ENCODE peak calls at places on chromosomes 7 and 10, in seven cellular contexts. C is GM20000; L is stomach; N is NCI-H1048; U is activated naive CD4-positive, alpha-beta T cell treated with anti-CD3 and anti-CD28 coated beads, Interleukin-2, amount 50 U/mL, for 16 hours; T is activated effector memory CD4-positive, alpha-beta T cell treated with anti-CD3 and anti-CD28 coated beads, Interleukin-2, amount 50 U/mL, for 16 hours; R is CD8-positive, alpha-beta memory T cell. M is an unnamed sample.

GRCh38 chr7:28956608-28957063 is 1.5 kb downstream of the TRIL start:
- DNase-seq in C (peak), L (peak), N (no peak), U (no peak), T (no peak), R (no peak), M (no peak)

GRCh38 chr10:132990684-132991545 is 48.5 kb upstream of the CFAP46 start:
- DNase-seq in C (no peak), L (no peak), N (no peak), U (no peak), T (no peak), R (no peak), M (no peak)

GRCh38 chr10:125146791-125147604 is 13.4 kb downstream of the CTBP2 start:
- DNase-seq in C (no peak), L (peak), N (no peak), U (no peak), T (no peak), R (no peak), M (peak)

GRCh38 chr7:42128703-42129102 is 108.3 kb downstream of the GLI3 start:
- DNase-seq in C (no peak), L (no peak), N (no peak), U (no peak), T (no peak), R (no peak), M (no peak)

GRCh38 chr7:26329520-26330269 is 38.0 kb downstream of the SNX10 start:
- DNase-seq in C (peak), L (no peak), N (no peak), U (no peak), T (no peak), R (no peak), M (no peak)

GRCh38 chr7:132656846-132657776 is 80.8 kb upstream of the PLXNA4 start:
- DNase-seq in C (no peak), L (no peak), N (no peak), U (no peak), T (no peak), R (no peak), M (peak)

GRCh38 chr10:70364001-70364771 is 18.2 kb downstream of the LRRC20 start:
- DNase-seq in C (peak), L (peak), N (peak), U (peak), T (peak), R (peak), M (peak)

GRCh38 chr7:73908123-73908611 is 47.2 kb downstream of the TMEM270 start:
- DNase-seq in C (no peak), L (peak), N (no peak), U (no peak), T (peak), R (no peak), M (no peak)

GRCh38 chr7:121003986-121004685 is 15.6 kb downstream of the CPED1 start:
- DNase-seq in C (no peak), L (no peak), N (no peak), U (no peak), T (no peak), R (no peak), M (no peak)

GRCh38 chr10:106216085-106216484 is 948.4 kb downstream of the SORCS1 start:
- DNase-seq in C (no peak), L (no peak), N (no peak), U (no peak), T (no peak), R (no peak), M (no peak)

GRCh38 chr10:46992794-46993552 is 81.7 kb downstream of the PTPN20 start:
- DNase-seq in C (no peak), L (no peak), N (no peak), U (no peak), T (peak), R (no peak), M (peak)

GRCh38 chr10:119539359-119539651 is 3.2 kb downstream of the RGS10 start:
- DNase-seq in C (no peak), L (no peak), N (no peak), U (peak), T (peak), R (no peak), M (no peak)

GRCh38 chr7:102473271-102473991 is 5.3 kb downstream of the POLR2J start:
- DNase-seq in C (no peak), L (no peak), N (no peak), U (peak), T (peak), R (no peak), M (no peak)

GRCh38 chr7:91979590-91979989 is 38.9 kb downstream of the AKAP9 start:
- DNase-seq in C (no peak), L (no peak), N (no peak), U (no peak), T (no peak), R (no peak), M (no peak)

GRCh38 chr7:12389089-12389700 is 14.5 kb downstream of the VWDE start:
- DNase-seq in C (peak), L (peak), N (no peak), U (peak), T (peak), R (peak), M (peak)

GRCh38 chr7:76282344-76283253 is 19.9 kb upstream of the HSPB1 start:
- DNase-seq in C (peak), L (no peak), N (no peak), U (no peak), T (peak), R (no peak), M (no peak)

GRCh38 chr10:123346581-123346980 is 192.4 kb downstream of the BUB3 start:
- DNase-seq in C (no peak), L (no peak), N (no peak), U (no peak), T (no peak), R (no peak), M (no peak)

GRCh38 chr7:102064361-102065025 is 222.2 kb upstream of the SH2B2 start:
- DNase-seq in C (no peak), L (no peak), N (no peak), U (no peak), T (peak), R (no peak), M (no peak)

GRCh38 chr10:60186315-60187071 is 203.2 kb downstream of the ANK3 start:
- DNase-seq in C (no peak), L (peak), N (no peak), U (no peak), T (no peak), R (no peak), M (peak)

GRCh38 chr10:114632869-114633715 is 25.0 kb downstream of the ABLIM1 start:
- DNase-seq in C (peak), L (no peak), N (no peak), U (no peak), T (no peak), R (no peak), M (peak)

GRCh38 chr7:136009488-136010079 is 32.4 kb upstream of the MTPN start:
- DNase-seq in C (peak), L (no peak), N (peak), U (no peak), T (no peak), R (peak), M (peak)

M was measured in NCI-H460.